ENCODE peak calls at places on chromosomes 6 and 20, in eight cellular contexts. One of them, this sample, is unnamed.

GRCh38 chr6:84428300-84428907 is 201.0 kb upstream of the CEP162 start:
- DNase-seq in endodermal cell: peak
- DNase-seq in NB4: peak
- DNase-seq in Peyer's patch: no peak
- DNase-seq in epithelial cell of esophagus: peak
- DNase-seq in OCI-LY7: peak
- DNase-seq in upper lobe of right lung: peak
- DNase-seq in lower lobe of right lung: peak
- DNase-seq in this sample: no peak

GRCh38 chr6:106959985-106960384 is 14.5 kb downstream of the CD24 start:
- DNase-seq in lower lobe of right lung: no peak
- DNase-seq in NB4: no peak
- DNase-seq in OCI-LY7: no peak
- DNase-seq in epithelial cell of esophagus: peak
- DNase-seq in endodermal cell: no peak
- DNase-seq in upper lobe of right lung: no peak
- DNase-seq in Peyer's patch: no peak
- DNase-seq in this sample: no peak

GRCh38 chr6:48184644-48185043 is 73.6 kb upstream of the PTCHD4 start:
- DNase-seq in NB4: no peak
- DNase-seq in endodermal cell: no peak
- DNase-seq in OCI-LY7: no peak
- DNase-seq in lower lobe of right lung: no peak
- DNase-seq in Peyer's patch: no peak
- DNase-seq in upper lobe of right lung: no peak
- DNase-seq in epithelial cell of esophagus: no peak
- DNase-seq in this sample: no peak

GRCh38 chr20:41304413-41305079 is 13.0 kb downstream of the ZHX3 start:
- DNase-seq in endodermal cell: no peak
- DNase-seq in OCI-LY7: no peak
- DNase-seq in epithelial cell of esophagus: peak
- DNase-seq in NB4: no peak
- DNase-seq in upper lobe of right lung: no peak
- DNase-seq in Peyer's patch: no peak
- DNase-seq in lower lobe of right lung: no peak
- DNase-seq in this sample: no peak

GRCh38 chr6:108947114-108947854 is 99.1 kb downstream of the ARMC2 start:
- DNase-seq in NB4: peak
- DNase-seq in OCI-LY7: no peak
- DNase-seq in upper lobe of right lung: no peak
- DNase-seq in Peyer's patch: no peak
- DNase-seq in endodermal cell: no peak
- DNase-seq in lower lobe of right lung: no peak
- DNase-seq in epithelial cell of esophagus: peak
- DNase-seq in this sample: peak

GRCh38 chr6:168128631-168129291 is 49.7 kb upstream of the FRMD1 start:
- DNase-seq in epithelial cell of esophagus: no peak
- DNase-seq in Peyer's patch: no peak
- DNase-seq in endodermal cell: peak
- DNase-seq in lower lobe of right lung: no peak
- DNase-seq in OCI-LY7: no peak
- DNase-seq in upper lobe of right lung: no peak
- DNase-seq in NB4: no peak
- DNase-seq in this sample: no peak

GRCh38 chr6:160161647-160161986 is 40.0 kb downstream of the SLC22A1 start:
- DNase-seq in epithelial cell of esophagus: no peak
- DNase-seq in NB4: no peak
- DNase-seq in endodermal cell: peak
- DNase-seq in OCI-LY7: no peak
- DNase-seq in upper lobe of right lung: no peak
- DNase-seq in lower lobe of right lung: no peak
- DNase-seq in Peyer's patch: no peak
- DNase-seq in this sample: no peak

GRCh38 chr6:167116109-167116837 is 6.6 kb upstream of the CCR6 start:
- DNase-seq in upper lobe of right lung: no peak
- DNase-seq in epithelial cell of esophagus: no peak
- DNase-seq in endodermal cell: no peak
- DNase-seq in Peyer's patch: no peak
- DNase-seq in lower lobe of right lung: no peak
- DNase-seq in OCI-LY7: no peak
- DNase-seq in NB4: no peak
- DNase-seq in this sample: no peak

GRCh38 chr6:33740204-33740608 is 6.5 kb downstream of the IP6K3 start:
- DNase-seq in lower lobe of right lung: no peak
- DNase-seq in epithelial cell of esophagus: no peak
- DNase-seq in Peyer's patch: no peak
- DNase-seq in upper lobe of right lung: no peak
- DNase-seq in OCI-LY7: no peak
- DNase-seq in NB4: peak
- DNase-seq in endodermal cell: no peak
- DNase-seq in this sample: no peak

GRCh38 chr6:108755257-108756240 is 92.7 kb upstream of the ARMC2 start:
- DNase-seq in upper lobe of right lung: no peak
- DNase-seq in NB4: no peak
- DNase-seq in lower lobe of right lung: no peak
- DNase-seq in epithelial cell of esophagus: peak
- DNase-seq in OCI-LY7: no peak
- DNase-seq in endodermal cell: peak
- DNase-seq in Peyer's patch: no peak
- DNase-seq in this sample: peak

GRCh38 chr6:82396964-82397761 is 33.5 kb downstream of the TPBG start:
- DNase-seq in NB4: no peak
- DNase-seq in upper lobe of right lung: no peak
- DNase-seq in epithelial cell of esophagus: peak
- DNase-seq in OCI-LY7: no peak
- DNase-seq in endodermal cell: no peak
- DNase-seq in lower lobe of right lung: no peak
- DNase-seq in Peyer's patch: no peak
- DNase-seq in this sample: peak

GRCh38 chr20:47067776-47068175 is 173.1 kb downstream of the EYA2 start:
- DNase-seq in NB4: no peak
- DNase-seq in Peyer's patch: no peak
- DNase-seq in endodermal cell: no peak
- DNase-seq in lower lobe of right lung: no peak
- DNase-seq in epithelial cell of esophagus: no peak
- DNase-seq in OCI-LY7: no peak
- DNase-seq in upper lobe of right lung: no peak
- DNase-seq in this sample: no peak

GRCh38 chr6:144659735-144660246 is 374.7 kb downstream of the UTRN start:
- DNase-seq in NB4: no peak
- DNase-seq in Peyer's patch: no peak
- DNase-seq in endodermal cell: no peak
- DNase-seq in lower lobe of right lung: no peak
- DNase-seq in upper lobe of right lung: no peak
- DNase-seq in OCI-LY7: no peak
- DNase-seq in epithelial cell of esophagus: no peak
- DNase-seq in this sample: no peak

GRCh38 chr20:11159728-11160127 is 485.9 kb upstream of the JAG1 start:
- DNase-seq in lower lobe of right lung: peak
- DNase-seq in upper lobe of right lung: no peak
- DNase-seq in endodermal cell: no peak
- DNase-seq in NB4: no peak
- DNase-seq in Peyer's patch: no peak
- DNase-seq in OCI-LY7: no peak
- DNase-seq in epithelial cell of esophagus: no peak
- DNase-seq in this sample: no peak

GRCh38 chr6:140684776-140685550 is 1310.5 kb upstream of the CITED2 start:
- DNase-seq in NB4: no peak
- DNase-seq in OCI-LY7: no peak
- DNase-seq in Peyer's patch: no peak
- DNase-seq in epithelial cell of esophagus: no peak
- DNase-seq in lower lobe of right lung: no peak
- DNase-seq in endodermal cell: no peak
- DNase-seq in upper lobe of right lung: no peak
- DNase-seq in this sample: no peak

GRCh38 chr20:10089871-10090587 is 55.2 kb downstream of the ANKEF1 start:
- DNase-seq in lower lobe of right lung: no peak
- DNase-seq in Peyer's patch: no peak
- DNase-seq in upper lobe of right lung: no peak
- DNase-seq in endodermal cell: no peak
- DNase-seq in epithelial cell of esophagus: peak
- DNase-seq in OCI-LY7: no peak
- DNase-seq in NB4: no peak
- DNase-seq in this sample: no peak

GRCh38 chr20:53660078-53660909 is 66.7 kb upstream of the ZNF217 start:
- DNase-seq in epithelial cell of esophagus: no peak
- DNase-seq in Peyer's patch: peak
- DNase-seq in endodermal cell: no peak
- DNase-seq in upper lobe of right lung: no peak
- DNase-seq in lower lobe of right lung: no peak
- DNase-seq in OCI-LY7: peak
- DNase-seq in NB4: no peak
- DNase-seq in this sample: no peak

GRCh38 chr20:7859371-7859802 is 80.9 kb downstream of the HAO1 start:
- DNase-seq in epithelial cell of esophagus: peak
- DNase-seq in OCI-LY7: peak
- DNase-seq in Peyer's patch: no peak
- DNase-seq in endodermal cell: peak
- DNase-seq in NB4: peak
- DNase-seq in upper lobe of right lung: no peak
- DNase-seq in lower lobe of right lung: no peak
- DNase-seq in this sample: peak

GRCh38 chr6:143058987-143059386 is 1.7 kb upstream of the AIG1 start:
- DNase-seq in Peyer's patch: no peak
- DNase-seq in OCI-LY7: no peak
- DNase-seq in NB4: peak
- DNase-seq in endodermal cell: no peak
- DNase-seq in upper lobe of right lung: no peak
- DNase-seq in epithelial cell of esophagus: no peak
- DNase-seq in lower lobe of right lung: no peak
- DNase-seq in this sample: no peak

DNA sequence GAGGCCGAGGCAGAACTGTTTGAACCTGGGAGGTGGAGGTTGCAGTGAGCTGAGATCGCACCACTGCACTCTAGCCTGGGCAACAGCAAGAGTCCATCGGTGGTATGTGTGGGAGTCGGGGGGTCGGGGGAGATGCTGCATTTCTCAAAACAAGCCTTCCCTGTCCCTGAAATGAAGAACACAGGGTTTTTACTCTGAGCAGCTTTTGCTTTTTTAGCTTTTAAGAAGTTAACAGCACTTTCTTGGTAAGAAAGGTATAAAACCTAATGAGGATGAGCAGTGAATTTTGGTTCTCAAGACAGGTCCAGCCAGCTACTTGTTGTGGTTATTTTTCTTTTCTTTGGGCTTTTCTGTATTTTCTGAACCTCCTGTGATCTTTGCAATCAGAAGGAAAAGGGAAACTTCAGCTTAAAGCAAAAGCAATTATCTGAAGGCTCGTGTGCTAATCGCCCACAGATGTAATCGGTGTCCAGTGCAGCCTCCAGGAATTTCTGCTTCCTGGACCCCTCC is 3.7 kb downstream of the RPL10A start:
- DNase-seq in lower lobe of right lung: no peak
- DNase-seq in OCI-LY7: no peak
- DNase-seq in endodermal cell: no peak
- DNase-seq in Peyer's patch: no peak
- DNase-seq in epithelial cell of esophagus: no peak
- DNase-seq in NB4: peak
- DNase-seq in upper lobe of right lung: no peak
- DNase-seq in this sample: no peak
- H3K4me3 ChIP-seq in lower lobe of right lung: no peak
- H3K4me3 ChIP-seq in OCI-LY7: peak
- H3K4me3 ChIP-seq in endodermal cell: peak
- H3K4me3 ChIP-seq in Peyer's patch: no peak
- H3K4me3 ChIP-seq in epithelial cell of esophagus: no peak
- H3K4me3 ChIP-seq in NB4: peak
- H3K4me3 ChIP-seq in upper lobe of right lung: no peak
- H3K4me3 ChIP-seq in this sample: no peak

GRCh38 chr6:27132532-27133280 is 114.8 kb upstream of the PRSS16 start:
- DNase-seq in Peyer's patch: peak
- DNase-seq in lower lobe of right lung: peak
- DNase-seq in NB4: peak
- DNase-seq in epithelial cell of esophagus: peak
- DNase-seq in endodermal cell: peak
- DNase-seq in OCI-LY7: peak
- DNase-seq in upper lobe of right lung: peak
- DNase-seq in this sample: peak
- TF ChIP-seq CTCF in Peyer's patch: peak
- TF ChIP-seq CTCF in lower lobe of right lung: no peak
- TF ChIP-seq CTCF in NB4: no peak
- TF ChIP-seq CTCF in epithelial cell of esophagus: no peak
- TF ChIP-seq CTCF in endodermal cell: no peak
- TF ChIP-seq CTCF in OCI-LY7: no peak
- TF ChIP-seq CTCF in upper lobe of right lung: no peak
- TF ChIP-seq CTCF in this sample: no peak

GRCh38 chr6:119736680-119737079 is 387.1 kb upstream of the MAN1A1 start:
- DNase-seq in NB4: no peak
- DNase-seq in OCI-LY7: peak
- DNase-seq in epithelial cell of esophagus: no peak
- DNase-seq in lower lobe of right lung: no peak
- DNase-seq in endodermal cell: no peak
- DNase-seq in Peyer's patch: no peak
- DNase-seq in upper lobe of right lung: no peak
- DNase-seq in this sample: no peak

GRCh38 chr6:119739776-119740175 is 390.2 kb upstream of the MAN1A1 start:
- DNase-seq in epithelial cell of esophagus: no peak
- DNase-seq in NB4: no peak
- DNase-seq in OCI-LY7: no peak
- DNase-seq in endodermal cell: no peak
- DNase-seq in lower lobe of right lung: no peak
- DNase-seq in Peyer's patch: no peak
- DNase-seq in upper lobe of right lung: no peak
- DNase-seq in this sample: no peak

GRCh38 chr6:119738425-119738824 is 388.9 kb upstream of the MAN1A1 start:
- DNase-seq in upper lobe of right lung: no peak
- DNase-seq in Peyer's patch: no peak
- DNase-seq in lower lobe of right lung: no peak
- DNase-seq in endodermal cell: no peak
- DNase-seq in epithelial cell of esophagus: no peak
- DNase-seq in OCI-LY7: no peak
- DNase-seq in NB4: no peak
- DNase-seq in this sample: no peak

DNA sequence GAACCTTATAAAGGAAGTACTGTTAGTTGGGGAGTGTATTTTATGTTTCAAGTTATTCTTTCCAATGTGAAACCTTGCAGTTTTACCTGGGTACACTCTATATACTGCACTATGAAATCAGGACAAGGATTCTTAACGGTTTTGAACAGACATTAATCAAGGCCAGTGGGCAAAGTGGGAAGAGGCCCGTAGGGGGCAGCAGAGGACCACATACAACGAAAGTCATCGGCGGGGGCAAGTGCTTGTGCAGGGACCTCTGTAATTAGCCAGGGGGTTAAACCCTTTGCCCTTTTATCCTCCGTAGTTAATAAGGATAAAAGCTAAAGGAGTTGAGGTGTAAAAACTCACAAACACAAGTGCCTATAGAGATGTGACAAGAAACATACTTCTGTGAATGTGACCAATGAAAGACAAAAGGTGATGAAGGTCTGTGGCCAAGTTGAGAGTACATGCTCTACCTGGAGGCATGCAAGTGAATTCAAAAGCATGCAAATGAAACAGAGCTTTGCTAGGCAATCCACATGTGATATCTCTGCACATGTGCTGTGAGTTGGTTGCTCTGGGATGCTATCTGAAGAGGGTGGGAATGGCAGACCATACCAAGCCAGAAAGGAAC is 392.7 kb upstream of the MAN1A1 start:
- DNase-seq in upper lobe of right lung: peak
- DNase-seq in OCI-LY7: peak
- DNase-seq in lower lobe of right lung: peak
- DNase-seq in NB4: peak
- DNase-seq in endodermal cell: peak
- DNase-seq in epithelial cell of esophagus: peak
- DNase-seq in Peyer's patch: peak
- DNase-seq in this sample: peak
- H3K4me3 ChIP-seq in upper lobe of right lung: no peak
- H3K4me3 ChIP-seq in OCI-LY7: no peak
- H3K4me3 ChIP-seq in lower lobe of right lung: no peak
- H3K4me3 ChIP-seq in NB4: no peak
- H3K4me3 ChIP-seq in endodermal cell: no peak
- H3K4me3 ChIP-seq in epithelial cell of esophagus: no peak
- H3K4me3 ChIP-seq in Peyer's patch: no peak
- H3K4me3 ChIP-seq in this sample: no peak

GRCh38 chr6:137313211-137313610 is 94.0 kb upstream of the IFNGR1 start:
- DNase-seq in OCI-LY7: no peak
- DNase-seq in lower lobe of right lung: no peak
- DNase-seq in endodermal cell: no peak
- DNase-seq in epithelial cell of esophagus: no peak
- DNase-seq in Peyer's patch: no peak
- DNase-seq in upper lobe of right lung: no peak
- DNase-seq in NB4: no peak
- DNase-seq in this sample: no peak
- TF ChIP-seq CTCF in OCI-LY7: no peak
- TF ChIP-seq CTCF in lower lobe of right lung: no peak
- TF ChIP-seq CTCF in endodermal cell: no peak
- TF ChIP-seq CTCF in epithelial cell of esophagus: no peak
- TF ChIP-seq CTCF in Peyer's patch: no peak
- TF ChIP-seq CTCF in upper lobe of right lung: no peak
- TF ChIP-seq CTCF in NB4: no peak
- TF ChIP-seq CTCF in this sample: no peak